ENCODE peak calls at places on chromosome 17, in five cellular contexts. One of them, this sample, is unnamed.

GRCh38 chr17:76240461-76241204 is at the start of gene RNF157:
- DNase-seq in activated naive CD8-positive, alpha-beta T cell treated with anti-CD3 and anti-CD28 coated beads, Interleukin-2, amount 50 U/mL, for 24 hours: peak
- DNase-seq in activated naive CD4-positive, alpha-beta T cell: no peak
- DNase-seq in A549: peak
- DNase-seq in AG09319: no peak
- DNase-seq in this sample: no peak

GRCh38 chr17:39527220-39527813 is 66.0 kb downstream of the CDK12 start:
- DNase-seq in activated naive CD8-positive, alpha-beta T cell treated with anti-CD3 and anti-CD28 coated beads, Interleukin-2, amount 50 U/mL, for 24 hours: no peak
- DNase-seq in activated naive CD4-positive, alpha-beta T cell: no peak
- DNase-seq in A549: peak
- DNase-seq in AG09319: no peak
- DNase-seq in this sample: no peak

GRCh38 chr17:58755577-58756245 is at the start of gene PPM1E:
- DNase-seq in activated naive CD8-positive, alpha-beta T cell treated with anti-CD3 and anti-CD28 coated beads, Interleukin-2, amount 50 U/mL, for 24 hours: peak
- DNase-seq in activated naive CD4-positive, alpha-beta T cell: no peak
- DNase-seq in A549: peak
- DNase-seq in AG09319: no peak
- DNase-seq in this sample: no peak

GRCh38 chr17:81526662-81527571 is 1.3 kb upstream of the FSCN2 start:
- DNase-seq in activated naive CD8-positive, alpha-beta T cell treated with anti-CD3 and anti-CD28 coated beads, Interleukin-2, amount 50 U/mL, for 24 hours: no peak
- DNase-seq in activated naive CD4-positive, alpha-beta T cell: no peak
- DNase-seq in A549: no peak
- DNase-seq in AG09319: no peak
- DNase-seq in this sample: no peak

GRCh38 chr17:69590690-69591089 is 176.2 kb downstream of the MAP2K6 start:
- DNase-seq in activated naive CD8-positive, alpha-beta T cell treated with anti-CD3 and anti-CD28 coated beads, Interleukin-2, amount 50 U/mL, for 24 hours: no peak
- DNase-seq in activated naive CD4-positive, alpha-beta T cell: no peak
- DNase-seq in A549: no peak
- DNase-seq in AG09319: no peak
- DNase-seq in this sample: no peak

GRCh38 chr17:16150251-16150859 is 65.0 kb downstream of the NCOR1 start:
- DNase-seq in activated naive CD8-positive, alpha-beta T cell treated with anti-CD3 and anti-CD28 coated beads, Interleukin-2, amount 50 U/mL, for 24 hours: no peak
- DNase-seq in activated naive CD4-positive, alpha-beta T cell: no peak
- DNase-seq in A549: peak
- DNase-seq in AG09319: no peak
- DNase-seq in this sample: peak

GRCh38 chr17:77581480-77581879 is 377.0 kb upstream of the TNRC6C start:
- DNase-seq in activated naive CD8-positive, alpha-beta T cell treated with anti-CD3 and anti-CD28 coated beads, Interleukin-2, amount 50 U/mL, for 24 hours: no peak
- DNase-seq in activated naive CD4-positive, alpha-beta T cell: no peak
- DNase-seq in A549: peak
- DNase-seq in AG09319: no peak
- DNase-seq in this sample: no peak

GRCh38 chr17:16941072-16941641 is 30.8 kb downstream of the TNFRSF13B start:
- DNase-seq in activated naive CD8-positive, alpha-beta T cell treated with anti-CD3 and anti-CD28 coated beads, Interleukin-2, amount 50 U/mL, for 24 hours: no peak
- DNase-seq in activated naive CD4-positive, alpha-beta T cell: no peak
- DNase-seq in A549: no peak
- DNase-seq in AG09319: no peak
- DNase-seq in this sample: no peak

GRCh38 chr17:65453204-65453931 is 108.1 kb downstream of the AXIN2 start:
- DNase-seq in activated naive CD8-positive, alpha-beta T cell treated with anti-CD3 and anti-CD28 coated beads, Interleukin-2, amount 50 U/mL, for 24 hours: no peak
- DNase-seq in activated naive CD4-positive, alpha-beta T cell: no peak
- DNase-seq in A549: no peak
- DNase-seq in AG09319: no peak
- DNase-seq in this sample: no peak

GRCh38 chr17:56824503-56824902 is 9.2 kb downstream of the C17orf67 start:
- DNase-seq in activated naive CD8-positive, alpha-beta T cell treated with anti-CD3 and anti-CD28 coated beads, Interleukin-2, amount 50 U/mL, for 24 hours: no peak
- DNase-seq in activated naive CD4-positive, alpha-beta T cell: no peak
- DNase-seq in A549: no peak
- DNase-seq in AG09319: no peak
- DNase-seq in this sample: no peak

GRCh38 chr17:58586009-58586408 is 71.6 kb upstream of the MTMR4 start:
- DNase-seq in activated naive CD8-positive, alpha-beta T cell treated with anti-CD3 and anti-CD28 coated beads, Interleukin-2, amount 50 U/mL, for 24 hours: no peak
- DNase-seq in activated naive CD4-positive, alpha-beta T cell: no peak
- DNase-seq in A549: no peak
- DNase-seq in AG09319: no peak
- DNase-seq in this sample: no peak

GRCh38 chr17:77210946-77211541 is 70.3 kb downstream of the SEC14L1 start:
- DNase-seq in activated naive CD8-positive, alpha-beta T cell treated with anti-CD3 and anti-CD28 coated beads, Interleukin-2, amount 50 U/mL, for 24 hours: no peak
- DNase-seq in activated naive CD4-positive, alpha-beta T cell: no peak
- DNase-seq in A549: no peak
- DNase-seq in AG09319: no peak
- DNase-seq in this sample: no peak

GRCh38 chr17:62619413-62620155 is 7.9 kb upstream of the MRC2 start:
- DNase-seq in activated naive CD8-positive, alpha-beta T cell treated with anti-CD3 and anti-CD28 coated beads, Interleukin-2, amount 50 U/mL, for 24 hours: no peak
- DNase-seq in activated naive CD4-positive, alpha-beta T cell: no peak
- DNase-seq in A549: no peak
- DNase-seq in AG09319: no peak
- DNase-seq in this sample: no peak

GRCh38 chr17:49670641-49671040 is 7.3 kb downstream of the SPOP start:
- DNase-seq in activated naive CD8-positive, alpha-beta T cell treated with anti-CD3 and anti-CD28 coated beads, Interleukin-2, amount 50 U/mL, for 24 hours: no peak
- DNase-seq in activated naive CD4-positive, alpha-beta T cell: no peak
- DNase-seq in A549: no peak
- DNase-seq in AG09319: no peak
- DNase-seq in this sample: no peak

GRCh38 chr17:68238894-68239293 is 8.9 kb upstream of the AMZ2 start:
- DNase-seq in activated naive CD8-positive, alpha-beta T cell treated with anti-CD3 and anti-CD28 coated beads, Interleukin-2, amount 50 U/mL, for 24 hours: no peak
- DNase-seq in activated naive CD4-positive, alpha-beta T cell: no peak
- DNase-seq in A549: no peak
- DNase-seq in AG09319: no peak
- DNase-seq in this sample: no peak

GRCh38 chr17:66405836-66406679 is 103.6 kb downstream of the PRKCA start:
- DNase-seq in activated naive CD8-positive, alpha-beta T cell treated with anti-CD3 and anti-CD28 coated beads, Interleukin-2, amount 50 U/mL, for 24 hours: no peak
- DNase-seq in activated naive CD4-positive, alpha-beta T cell: no peak
- DNase-seq in A549: no peak
- DNase-seq in AG09319: no peak
- DNase-seq in this sample: no peak

GRCh38 chr17:30021708-30022317 is 80.4 kb downstream of the EFCAB5 start:
- DNase-seq in activated naive CD8-positive, alpha-beta T cell treated with anti-CD3 and anti-CD28 coated beads, Interleukin-2, amount 50 U/mL, for 24 hours: peak
- DNase-seq in activated naive CD4-positive, alpha-beta T cell: no peak
- DNase-seq in A549: peak
- DNase-seq in AG09319: peak
- DNase-seq in this sample: no peak

GRCh38 chr17:50604470-50604869 is 30.2 kb upstream of the ABCC3 start:
- DNase-seq in activated naive CD8-positive, alpha-beta T cell treated with anti-CD3 and anti-CD28 coated beads, Interleukin-2, amount 50 U/mL, for 24 hours: no peak
- DNase-seq in activated naive CD4-positive, alpha-beta T cell: no peak
- DNase-seq in A549: no peak
- DNase-seq in AG09319: peak
- DNase-seq in this sample: no peak

GRCh38 chr17:40458001-40458791 is 14.9 kb downstream of the IGFBP4 start:
- DNase-seq in activated naive CD8-positive, alpha-beta T cell treated with anti-CD3 and anti-CD28 coated beads, Interleukin-2, amount 50 U/mL, for 24 hours: no peak
- DNase-seq in activated naive CD4-positive, alpha-beta T cell: no peak
- DNase-seq in A549: peak
- DNase-seq in AG09319: peak
- DNase-seq in this sample: peak

GRCh38 chr17:2058521-2059124 is 3.7 kb downstream of the HIC1 start:
- DNase-seq in activated naive CD8-positive, alpha-beta T cell treated with anti-CD3 and anti-CD28 coated beads, Interleukin-2, amount 50 U/mL, for 24 hours: peak
- DNase-seq in activated naive CD4-positive, alpha-beta T cell: peak
- DNase-seq in A549: peak
- DNase-seq in AG09319: no peak
- DNase-seq in this sample: no peak

GRCh38 chr17:34781571-34782108 is 179.6 kb downstream of the CCT6B start:
- DNase-seq in activated naive CD8-positive, alpha-beta T cell treated with anti-CD3 and anti-CD28 coated beads, Interleukin-2, amount 50 U/mL, for 24 hours: no peak
- DNase-seq in activated naive CD4-positive, alpha-beta T cell: no peak
- DNase-seq in A549: no peak
- DNase-seq in AG09319: no peak
- DNase-seq in this sample: no peak

GRCh38 chr17:43438626-43439529 is 40.1 kb downstream of the ARL4D start:
- DNase-seq in activated naive CD8-positive, alpha-beta T cell treated with anti-CD3 and anti-CD28 coated beads, Interleukin-2, amount 50 U/mL, for 24 hours: no peak
- DNase-seq in activated naive CD4-positive, alpha-beta T cell: no peak
- DNase-seq in A549: no peak
- DNase-seq in AG09319: no peak
- DNase-seq in this sample: no peak

GRCh38 chr17:41001795-41002194 is 2.1 kb upstream of the KRTAP3-2 start:
- DNase-seq in activated naive CD8-positive, alpha-beta T cell treated with anti-CD3 and anti-CD28 coated beads, Interleukin-2, amount 50 U/mL, for 24 hours: no peak
- DNase-seq in activated naive CD4-positive, alpha-beta T cell: no peak
- DNase-seq in A549: no peak
- DNase-seq in AG09319: no peak
- DNase-seq in this sample: no peak

GRCh38 chr17:40107266-40107980 is 7.0 kb upstream of the NR1D1 start:
- DNase-seq in activated naive CD8-positive, alpha-beta T cell treated with anti-CD3 and anti-CD28 coated beads, Interleukin-2, amount 50 U/mL, for 24 hours: no peak
- DNase-seq in activated naive CD4-positive, alpha-beta T cell: no peak
- DNase-seq in A549: no peak
- DNase-seq in AG09319: no peak
- DNase-seq in this sample: no peak

GRCh38 chr17:21003007-21003621 is 39.7 kb downstream of the USP22 start:
- DNase-seq in activated naive CD8-positive, alpha-beta T cell treated with anti-CD3 and anti-CD28 coated beads, Interleukin-2, amount 50 U/mL, for 24 hours: no peak
- DNase-seq in activated naive CD4-positive, alpha-beta T cell: no peak
- DNase-seq in A549: no peak
- DNase-seq in AG09319: no peak
- DNase-seq in this sample: no peak

GRCh38 chr17:82835122-82835521 is 4.7 kb downstream of the ZNF750 start:
- DNase-seq in activated naive CD8-positive, alpha-beta T cell treated with anti-CD3 and anti-CD28 coated beads, Interleukin-2, amount 50 U/mL, for 24 hours: no peak
- DNase-seq in activated naive CD4-positive, alpha-beta T cell: no peak
- DNase-seq in A549: no peak
- DNase-seq in AG09319: no peak
- DNase-seq in this sample: no peak

GRCh38 chr17:9330140-9330902 is 245.3 kb downstream of the STX8 start:
- DNase-seq in activated naive CD8-positive, alpha-beta T cell treated with anti-CD3 and anti-CD28 coated beads, Interleukin-2, amount 50 U/mL, for 24 hours: no peak
- DNase-seq in activated naive CD4-positive, alpha-beta T cell: no peak
- DNase-seq in A549: no peak
- DNase-seq in AG09319: no peak
- DNase-seq in this sample: no peak

GRCh38 chr17:78532922-78533640 is 44.1 kb downstream of the DNAH17 start:
- DNase-seq in activated naive CD8-positive, alpha-beta T cell treated with anti-CD3 and anti-CD28 coated beads, Interleukin-2, amount 50 U/mL, for 24 hours: peak
- DNase-seq in activated naive CD4-positive, alpha-beta T cell: no peak
- DNase-seq in A549: peak
- DNase-seq in AG09319: no peak
- DNase-seq in this sample: no peak

GRCh38 chr17:973053-973452 is 6.5 kb downstream of the NXN start:
- DNase-seq in activated naive CD8-positive, alpha-beta T cell treated with anti-CD3 and anti-CD28 coated beads, Interleukin-2, amount 50 U/mL, for 24 hours: no peak
- DNase-seq in activated naive CD4-positive, alpha-beta T cell: no peak
- DNase-seq in A549: no peak
- DNase-seq in AG09319: no peak
- DNase-seq in this sample: no peak

GRCh38 chr17:49587366-49588073 is 11.8 kb downstream of the NXPH3 start:
- DNase-seq in activated naive CD8-positive, alpha-beta T cell treated with anti-CD3 and anti-CD28 coated beads, Interleukin-2, amount 50 U/mL, for 24 hours: no peak
- DNase-seq in activated naive CD4-positive, alpha-beta T cell: no peak
- DNase-seq in A549: no peak
- DNase-seq in AG09319: no peak
- DNase-seq in this sample: no peak

GRCh38 chr17:37098910-37099664 is 150.3 kb downstream of the AATF start:
- DNase-seq in activated naive CD8-positive, alpha-beta T cell treated with anti-CD3 and anti-CD28 coated beads, Interleukin-2, amount 50 U/mL, for 24 hours: no peak
- DNase-seq in activated naive CD4-positive, alpha-beta T cell: no peak
- DNase-seq in A549: no peak
- DNase-seq in AG09319: no peak
- DNase-seq in this sample: no peak

GRCh38 chr17:73747221-73748002 is 103.2 kb upstream of the SDK2 start:
- DNase-seq in activated naive CD8-positive, alpha-beta T cell treated with anti-CD3 and anti-CD28 coated beads, Interleukin-2, amount 50 U/mL, for 24 hours: no peak
- DNase-seq in activated naive CD4-positive, alpha-beta T cell: no peak
- DNase-seq in A549: no peak
- DNase-seq in AG09319: no peak
- DNase-seq in this sample: no peak

GRCh38 chr17:60386475-60387058 is 5.4 kb downstream of the USP32 start:
- DNase-seq in activated naive CD8-positive, alpha-beta T cell treated with anti-CD3 and anti-CD28 coated beads, Interleukin-2, amount 50 U/mL, for 24 hours: no peak
- DNase-seq in activated naive CD4-positive, alpha-beta T cell: no peak
- DNase-seq in A549: no peak
- DNase-seq in AG09319: no peak
- DNase-seq in this sample: no peak

GRCh38 chr17:3647769-3648540 is 11.4 kb downstream of the CTNS start:
- DNase-seq in activated naive CD8-positive, alpha-beta T cell treated with anti-CD3 and anti-CD28 coated beads, Interleukin-2, amount 50 U/mL, for 24 hours: peak
- DNase-seq in activated naive CD4-positive, alpha-beta T cell: no peak
- DNase-seq in A549: peak
- DNase-seq in AG09319: no peak
- DNase-seq in this sample: no peak

GRCh38 chr17:73705594-73705993 is 61.3 kb upstream of the SDK2 start:
- DNase-seq in activated naive CD8-positive, alpha-beta T cell treated with anti-CD3 and anti-CD28 coated beads, Interleukin-2, amount 50 U/mL, for 24 hours: no peak
- DNase-seq in activated naive CD4-positive, alpha-beta T cell: no peak
- DNase-seq in A549: peak
- DNase-seq in AG09319: no peak
- DNase-seq in this sample: peak

This sample was measured in AG04449.